ENCODE peak calls at places on chromosomes 2 and 18, in ten cellular contexts. G is HL-60, R is upper lobe of right lung, Q is heart left ventricle, T is bronchial epithelial cell, M is brain microvascular endothelial cell, Z is HFF-Myc, A is choroid plexus epithelial cell, E is heart right ventricle, Y is A549. C is an unnamed sample.
A peak's percentile ranks its signal among the peaks of the same experiment; 100 is the strongest.

GRCh38 chr2:52570716-52571115 is 1196.9 kb upstream of the CHAC2 start:
- DNase-seq in G (no peak), R (no peak), Q (peak; percentile 44), T (no peak), M (no peak), Z (no peak), A (no peak), E (no peak), Y (no peak), C (no peak)

GRCh38 chr2:238941262-238941792 is 93.4 kb downstream of the TWIST2 start:
- DNase-seq in G (no peak), R (peak; percentile 22), Q (no peak), T (no peak), M (no peak), Z (no peak), A (no peak), E (no peak), Y (no peak), C (no peak)

GRCh38 chr18:26634631-26635030 is 86.3 kb upstream of the KCTD1 start:
- DNase-seq in G (peak; percentile 61), R (no peak), Q (no peak), T (no peak), M (no peak), Z (no peak), A (no peak), E (no peak), Y (no peak), C (no peak)

GRCh38 chr2:45024600-45025291 is 15.5 kb upstream of the SIX2 start:
- DNase-seq in G (no peak), R (no peak), Q (no peak), T (peak; percentile 90), M (peak; percentile 74), Z (peak; percentile 70), A (peak; percentile 85), E (no peak), Y (peak; percentile 72), C (peak; percentile 97)

GRCh38 chr2:202643012-202643858 is 8.5 kb downstream of the FAM117B start:
- DNase-seq in G (no peak), R (no peak), Q (no peak), T (no peak), M (no peak), Z (no peak), A (no peak), E (no peak), Y (no peak), C (no peak)

GRCh38 chr2:168649562-168649961 is 152.9 kb upstream of the NOSTRIN start:
- DNase-seq in G (no peak), R (no peak), Q (no peak), T (no peak), M (no peak), Z (no peak), A (no peak), E (no peak), Y (no peak), C (no peak)

GRCh38 chr2:8906208-8906607 is 68.8 kb upstream of the KIDINS220 start:
- DNase-seq in G (peak; percentile 15), R (no peak), Q (no peak), T (peak; percentile 88), M (peak; percentile 50), Z (peak; percentile 12), A (peak; percentile 67), E (no peak), Y (no peak), C (peak; percentile 74)

GRCh38 chr2:226515344-226516055 is 284.1 kb downstream of the IRS1 start:
- DNase-seq in G (no peak), R (no peak), Q (no peak), T (peak; percentile 71), M (no peak), Z (no peak), A (peak; percentile 77), E (no peak), Y (no peak), C (peak; percentile 17)

GRCh38 chr2:127642706-127643697 is 3.0 kb upstream of the GPR17 start:
- DNase-seq in G (no peak), R (no peak), Q (peak; percentile 56), T (no peak), M (no peak), Z (no peak), A (no peak), E (peak; percentile 13), Y (no peak), C (no peak)

GRCh38 chr2:190583507-190584337 is 49.2 kb upstream of the NEMP2 start:
- DNase-seq in G (no peak), R (no peak), Q (peak; percentile 75), T (no peak), M (peak; percentile 27), Z (no peak), A (no peak), E (peak; percentile 66), Y (no peak), C (peak; percentile 64)

GRCh38 chr18:3526421-3527354 is 76.7 kb downstream of the TGIF1 start:
- DNase-seq in G (no peak), R (no peak), Q (no peak), T (peak; percentile 16), M (peak; percentile 57), Z (peak; percentile 43), A (peak; percentile 76), E (no peak), Y (no peak), C (peak; percentile 28)

GRCh38 chr2:200051621-200051945 is 96.2 kb downstream of the MAIP1 start:
- DNase-seq in G (no peak), R (no peak), Q (no peak), T (peak; percentile 23), M (no peak), Z (no peak), A (no peak), E (no peak), Y (no peak), C (no peak)

GRCh38 chr2:61707984-61708852 is 145.6 kb downstream of the FAM161A start:
- DNase-seq in G (no peak), R (no peak), Q (no peak), T (peak; percentile 76), M (peak; percentile 73), Z (peak; percentile 10), A (peak; percentile 76), E (no peak), Y (peak; percentile 57), C (peak; percentile 50)

GRCh38 chr18:56676639-56677038 is 25.5 kb downstream of the WDR7 start:
- DNase-seq in G (no peak), R (no peak), Q (no peak), T (no peak), M (no peak), Z (no peak), A (no peak), E (peak; percentile 13), Y (no peak), C (no peak)

DNA sequence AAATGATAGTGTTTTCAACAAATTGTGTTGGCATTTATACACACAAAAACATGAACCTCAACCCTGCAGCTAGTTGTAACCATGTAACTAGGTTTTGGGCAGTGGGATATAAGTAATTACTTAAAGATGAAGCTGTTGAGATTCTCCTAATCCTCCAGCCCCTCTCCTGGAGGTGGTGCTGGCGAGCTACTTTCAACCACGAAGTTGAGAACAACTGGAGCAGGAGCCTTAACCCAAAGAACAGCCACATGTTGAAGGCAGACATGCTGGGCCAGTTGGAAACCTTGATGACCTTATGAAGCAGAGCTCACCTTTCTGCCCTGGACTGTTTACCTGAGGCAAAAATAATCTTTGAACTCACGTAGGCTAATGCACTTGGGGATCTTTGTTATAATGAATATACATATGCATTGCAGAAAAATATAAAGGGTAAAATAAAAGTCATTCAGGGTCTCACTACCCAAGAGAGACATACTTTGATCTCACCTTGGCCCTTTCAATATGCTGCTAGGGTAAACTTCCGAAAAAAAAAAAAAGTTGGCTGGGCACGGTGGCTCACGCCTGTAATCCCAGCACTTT is 89.6 kb upstream of the NPAS2 start:
- DNase-seq in G (peak; percentile 70), R (peak; percentile 75), Q (no peak), T (peak; percentile 75), M (peak; percentile 76), Z (peak; percentile 47), A (peak; percentile 89), E (peak; percentile 58), Y (peak; percentile 38), C (peak; percentile 88)
- TF ChIP-seq CTCF in G (peak; percentile 45), R (peak; percentile 62), Q (peak; percentile 82), T (peak; percentile 74), M (peak; percentile 90), Z (peak; percentile 79), A (peak; percentile 96), E (peak; percentile 83), Y (peak; percentile 69), C (peak; percentile 90)

GRCh38 chr2:184316911-184317310 is 281.4 kb upstream of the ZNF804A start:
- DNase-seq in G (no peak), R (no peak), Q (no peak), T (no peak), M (no peak), Z (no peak), A (no peak), E (no peak), Y (no peak), C (no peak)
- TF ChIP-seq CTCF in G (no peak), R (no peak), Q (no peak), T (no peak), M (no peak), Z (no peak), A (no peak), E (no peak), Y (no peak), C (no peak)

GRCh38 chr2:207487650-207488315 is 42.0 kb upstream of the CREB1 start:
- DNase-seq in G (no peak), R (no peak), Q (no peak), T (peak; percentile 73), M (peak; percentile 90), Z (peak; percentile 84), A (peak; percentile 94), E (no peak), Y (peak; percentile 21), C (peak; percentile 84)
- TF ChIP-seq CTCF in G (no peak), R (no peak), Q (no peak), T (no peak), M (peak; percentile 71), Z (peak; percentile 34), A (peak; percentile 70), E (no peak), Y (no peak), C (peak; percentile 33)

GRCh38 chr2:42337356-42337820 is 23.6 kb downstream of the COX7A2L start:
- DNase-seq in G (no peak), R (no peak), Q (no peak), T (no peak), M (peak; percentile 34), Z (no peak), A (no peak), E (no peak), Y (no peak), C (no peak)
- TF ChIP-seq CTCF in G (peak; percentile 2), R (no peak), Q (no peak), T (no peak), M (peak; percentile 49), Z (no peak), A (peak; percentile 36), E (no peak), Y (no peak), C (peak; percentile 15)

GRCh38 chr2:99066602-99067001 is 74.9 kb upstream of the C2orf15 start:
- DNase-seq in G (peak; percentile 65), R (no peak), Q (no peak), T (peak; percentile 55), M (peak; percentile 46), Z (peak; percentile 12), A (peak; percentile 80), E (no peak), Y (peak; percentile 10), C (peak; percentile 70)
- TF ChIP-seq CTCF in G (peak; percentile 57), R (peak; percentile 41), Q (peak; percentile 26), T (peak; percentile 69), M (peak; percentile 80), Z (peak; percentile 52), A (peak; percentile 78), E (peak; percentile 43), Y (peak; percentile 14), C (peak; percentile 75)

GRCh38 chr2:148930046-148930775 is 55.2 kb downstream of the KIF5C start:
- DNase-seq in G (no peak), R (no peak), Q (no peak), T (no peak), M (peak; percentile 2), Z (no peak), A (peak; percentile 10), E (no peak), Y (no peak), C (peak; percentile 52)
- TF ChIP-seq CTCF in G (no peak), R (no peak), Q (no peak), T (no peak), M (no peak), Z (no peak), A (no peak), E (no peak), Y (no peak), C (no peak)